ENCODE peak calls at places on chromosome X, in nine cellular contexts. One of them, this sample, is unnamed.

GRCh38 chrX:133654801-133655200 is 239.5 kb upstream of the GPC4 start:
- DNase-seq in activated naive CD4-positive, alpha-beta T cell: no peak
- DNase-seq in NCI-H774: no peak
- DNase-seq in mesendoderm: no peak
- DNase-seq in hepatocyte: no peak
- DNase-seq in KBM-7: no peak
- DNase-seq in Calu3: no peak
- DNase-seq in NCI-H1105: no peak
- DNase-seq in RWPE1: no peak
- DNase-seq in this sample: no peak

GRCh38 chrX:39096599-39096998 is 295.3 kb downstream of the MID1IP1 start:
- DNase-seq in activated naive CD4-positive, alpha-beta T cell: no peak
- DNase-seq in NCI-H774: no peak
- DNase-seq in mesendoderm: no peak
- DNase-seq in hepatocyte: no peak
- DNase-seq in KBM-7: no peak
- DNase-seq in Calu3: no peak
- DNase-seq in NCI-H1105: no peak
- DNase-seq in RWPE1: no peak
- DNase-seq in this sample: no peak

GRCh38 chrX:151723156-151723760 is 7.4 kb downstream of the FATE1 start:
- DNase-seq in activated naive CD4-positive, alpha-beta T cell: no peak
- DNase-seq in NCI-H774: no peak
- DNase-seq in mesendoderm: peak; percentile 32
- DNase-seq in hepatocyte: no peak
- DNase-seq in KBM-7: no peak
- DNase-seq in Calu3: no peak
- DNase-seq in NCI-H1105: no peak
- DNase-seq in RWPE1: no peak
- DNase-seq in this sample: no peak

GRCh38 chrX:49309401-49309981 is 6.0 kb downstream of the GAGE10 start:
- DNase-seq in activated naive CD4-positive, alpha-beta T cell: no peak
- DNase-seq in NCI-H774: no peak
- DNase-seq in mesendoderm: peak; percentile 77
- DNase-seq in hepatocyte: peak; percentile 22
- DNase-seq in KBM-7: peak; percentile 24
- DNase-seq in Calu3: no peak
- DNase-seq in NCI-H1105: no peak
- DNase-seq in RWPE1: no peak
- DNase-seq in this sample: no peak

GRCh38 chrX:154136627-154137161 is 7.3 kb upstream of the OPN1LW start:
- DNase-seq in activated naive CD4-positive, alpha-beta T cell: peak; percentile 21
- DNase-seq in NCI-H774: peak; percentile 16
- DNase-seq in mesendoderm: peak; percentile 85
- DNase-seq in hepatocyte: peak; percentile 82
- DNase-seq in KBM-7: peak; percentile 90
- DNase-seq in Calu3: peak; percentile 80
- DNase-seq in NCI-H1105: peak; percentile 88
- DNase-seq in RWPE1: peak; percentile 49
- DNase-seq in this sample: peak; percentile 59

GRCh38 chrX:138775501-138775900 is 64.0 kb upstream of the FGF13 start:
- DNase-seq in activated naive CD4-positive, alpha-beta T cell: no peak
- DNase-seq in NCI-H774: no peak
- DNase-seq in mesendoderm: peak; percentile 42
- DNase-seq in hepatocyte: peak; percentile 28
- DNase-seq in KBM-7: peak; percentile 52
- DNase-seq in Calu3: no peak
- DNase-seq in NCI-H1105: no peak
- DNase-seq in RWPE1: peak; percentile 7
- DNase-seq in this sample: no peak

GRCh38 chrX:140817943-140818342 is 108.4 kb downstream of the LINC00632 start:
- DNase-seq in activated naive CD4-positive, alpha-beta T cell: no peak
- DNase-seq in NCI-H774: no peak
- DNase-seq in mesendoderm: peak; percentile 35
- DNase-seq in hepatocyte: peak; percentile 45
- DNase-seq in KBM-7: peak; percentile 12
- DNase-seq in Calu3: no peak
- DNase-seq in NCI-H1105: no peak
- DNase-seq in RWPE1: no peak
- DNase-seq in this sample: no peak

GRCh38 chrX:9595131-9595530 is 130.3 kb downstream of the TBL1X start:
- DNase-seq in activated naive CD4-positive, alpha-beta T cell: no peak
- DNase-seq in NCI-H774: no peak
- DNase-seq in mesendoderm: peak; percentile 44
- DNase-seq in hepatocyte: no peak
- DNase-seq in KBM-7: no peak
- DNase-seq in Calu3: no peak
- DNase-seq in NCI-H1105: no peak
- DNase-seq in RWPE1: no peak
- DNase-seq in this sample: no peak

GRCh38 chrX:130125090-130125489 is 14.8 kb upstream of the ELF4 start:
- DNase-seq in activated naive CD4-positive, alpha-beta T cell: no peak
- DNase-seq in NCI-H774: no peak
- DNase-seq in mesendoderm: no peak
- DNase-seq in hepatocyte: peak; percentile 51
- DNase-seq in KBM-7: no peak
- DNase-seq in Calu3: no peak
- DNase-seq in NCI-H1105: no peak
- DNase-seq in RWPE1: peak; percentile 71
- DNase-seq in this sample: no peak

GRCh38 chrX:32851556-32851955 is 359.8 kb downstream of the DMD start:
- DNase-seq in activated naive CD4-positive, alpha-beta T cell: no peak
- DNase-seq in NCI-H774: no peak
- DNase-seq in mesendoderm: no peak
- DNase-seq in hepatocyte: no peak
- DNase-seq in KBM-7: no peak
- DNase-seq in Calu3: no peak
- DNase-seq in NCI-H1105: no peak
- DNase-seq in RWPE1: no peak
- DNase-seq in this sample: no peak

GRCh38 chrX:47573334-47574095 is 8.7 kb upstream of the TIMP1 start:
- DNase-seq in activated naive CD4-positive, alpha-beta T cell: no peak
- DNase-seq in NCI-H774: no peak
- DNase-seq in mesendoderm: peak; percentile 93
- DNase-seq in hepatocyte: peak; percentile 61
- DNase-seq in KBM-7: peak; percentile 21
- DNase-seq in Calu3: no peak
- DNase-seq in NCI-H1105: no peak
- DNase-seq in RWPE1: peak; percentile 55
- DNase-seq in this sample: no peak

GRCh38 chrX:130108647-130109428 is 1.5 kb downstream of the ELF4 start:
- DNase-seq in activated naive CD4-positive, alpha-beta T cell: no peak
- DNase-seq in NCI-H774: no peak
- DNase-seq in mesendoderm: peak; percentile 62
- DNase-seq in hepatocyte: peak; percentile 46
- DNase-seq in KBM-7: peak; percentile 80
- DNase-seq in Calu3: peak; percentile 46
- DNase-seq in NCI-H1105: peak; percentile 30
- DNase-seq in RWPE1: peak; percentile 44
- DNase-seq in this sample: no peak

GRCh38 chrX:56764153-56764974 is 35.3 kb downstream of the NBDY start:
- DNase-seq in activated naive CD4-positive, alpha-beta T cell: no peak
- DNase-seq in NCI-H774: no peak
- DNase-seq in mesendoderm: peak; percentile 78
- DNase-seq in hepatocyte: peak; percentile 74
- DNase-seq in KBM-7: peak; percentile 94
- DNase-seq in Calu3: peak; percentile 52
- DNase-seq in NCI-H1105: no peak
- DNase-seq in RWPE1: peak; percentile 27
- DNase-seq in this sample: peak; percentile 84

GRCh38 chrX:10549280-10549679 is 71.1 kb downstream of the MID1 start:
- DNase-seq in activated naive CD4-positive, alpha-beta T cell: no peak
- DNase-seq in NCI-H774: no peak
- DNase-seq in mesendoderm: no peak
- DNase-seq in hepatocyte: no peak
- DNase-seq in KBM-7: no peak
- DNase-seq in Calu3: no peak
- DNase-seq in NCI-H1105: peak; percentile 29
- DNase-seq in RWPE1: no peak
- DNase-seq in this sample: no peak

GRCh38 chrX:115689931-115690330 is 129.0 kb downstream of the PLS3 start:
- DNase-seq in activated naive CD4-positive, alpha-beta T cell: no peak
- DNase-seq in NCI-H774: no peak
- DNase-seq in mesendoderm: peak; percentile 48
- DNase-seq in hepatocyte: peak; percentile 9
- DNase-seq in KBM-7: no peak
- DNase-seq in Calu3: no peak
- DNase-seq in NCI-H1105: no peak
- DNase-seq in RWPE1: no peak
- DNase-seq in this sample: no peak

GRCh38 chrX:3435057-3435456 is 88.6 kb upstream of the MXRA5 start:
- DNase-seq in activated naive CD4-positive, alpha-beta T cell: no peak
- DNase-seq in NCI-H774: no peak
- DNase-seq in mesendoderm: no peak
- DNase-seq in hepatocyte: no peak
- DNase-seq in KBM-7: no peak
- DNase-seq in Calu3: no peak
- DNase-seq in NCI-H1105: no peak
- DNase-seq in RWPE1: no peak
- DNase-seq in this sample: no peak

GRCh38 chrX:131633285-131633917 is 89.5 kb downstream of the OR13H1 start:
- DNase-seq in activated naive CD4-positive, alpha-beta T cell: no peak
- DNase-seq in NCI-H774: peak; percentile 59
- DNase-seq in mesendoderm: peak; percentile 61
- DNase-seq in hepatocyte: peak; percentile 76
- DNase-seq in KBM-7: peak; percentile 43
- DNase-seq in Calu3: peak; percentile 55
- DNase-seq in NCI-H1105: peak; percentile 46
- DNase-seq in RWPE1: peak; percentile 12
- DNase-seq in this sample: peak; percentile 61

GRCh38 chrX:48475295-48475694 is 704 bp upstream of the FTSJ1 start:
- DNase-seq in activated naive CD4-positive, alpha-beta T cell: no peak
- DNase-seq in NCI-H774: no peak
- DNase-seq in mesendoderm: peak; percentile 12
- DNase-seq in hepatocyte: no peak
- DNase-seq in KBM-7: no peak
- DNase-seq in Calu3: peak; percentile 31
- DNase-seq in NCI-H1105: no peak
- DNase-seq in RWPE1: no peak
- DNase-seq in this sample: no peak

GRCh38 chrX:22122510-22122909 is 90.4 kb downstream of the PHEX start:
- DNase-seq in activated naive CD4-positive, alpha-beta T cell: no peak
- DNase-seq in NCI-H774: no peak
- DNase-seq in mesendoderm: no peak
- DNase-seq in hepatocyte: no peak
- DNase-seq in KBM-7: no peak
- DNase-seq in Calu3: no peak
- DNase-seq in NCI-H1105: no peak
- DNase-seq in RWPE1: peak; percentile 69
- DNase-seq in this sample: no peak

GRCh38 chrX:21963226-21963625 is 22.7 kb downstream of the SMS start:
- DNase-seq in activated naive CD4-positive, alpha-beta T cell: no peak
- DNase-seq in NCI-H774: no peak
- DNase-seq in mesendoderm: no peak
- DNase-seq in hepatocyte: no peak
- DNase-seq in KBM-7: no peak
- DNase-seq in Calu3: no peak
- DNase-seq in NCI-H1105: no peak
- DNase-seq in RWPE1: no peak
- DNase-seq in this sample: no peak

GRCh38 chrX:141468940-141469339 is 115.6 kb downstream of the SPANXA1 start:
- DNase-seq in activated naive CD4-positive, alpha-beta T cell: no peak
- DNase-seq in NCI-H774: no peak
- DNase-seq in mesendoderm: no peak
- DNase-seq in hepatocyte: no peak
- DNase-seq in KBM-7: no peak
- DNase-seq in Calu3: no peak
- DNase-seq in NCI-H1105: no peak
- DNase-seq in RWPE1: peak; percentile 23
- DNase-seq in this sample: no peak

GRCh38 chrX:72716766-72717165 is 2.7 kb upstream of the PHKA1 start:
- DNase-seq in activated naive CD4-positive, alpha-beta T cell: no peak
- DNase-seq in NCI-H774: no peak
- DNase-seq in mesendoderm: no peak
- DNase-seq in hepatocyte: no peak
- DNase-seq in KBM-7: no peak
- DNase-seq in Calu3: no peak
- DNase-seq in NCI-H1105: no peak
- DNase-seq in RWPE1: no peak
- DNase-seq in this sample: no peak

GRCh38 chrX:131677655-131678628 is 134.1 kb downstream of the OR13H1 start:
- DNase-seq in activated naive CD4-positive, alpha-beta T cell: no peak
- DNase-seq in NCI-H774: peak; percentile 19
- DNase-seq in mesendoderm: peak; percentile 54
- DNase-seq in hepatocyte: peak; percentile 52
- DNase-seq in KBM-7: peak; percentile 52
- DNase-seq in Calu3: peak; percentile 50
- DNase-seq in NCI-H1105: peak; percentile 21
- DNase-seq in RWPE1: peak; percentile 48
- DNase-seq in this sample: peak; percentile 14

GRCh38 chrX:77917294-77917933 is 6.9 kb downstream of the ATP7A start:
- DNase-seq in activated naive CD4-positive, alpha-beta T cell: no peak
- DNase-seq in NCI-H774: no peak
- DNase-seq in mesendoderm: no peak
- DNase-seq in hepatocyte: no peak
- DNase-seq in KBM-7: no peak
- DNase-seq in Calu3: no peak
- DNase-seq in NCI-H1105: no peak
- DNase-seq in RWPE1: no peak
- DNase-seq in this sample: no peak

GRCh38 chrX:39551748-39552147 is 546.0 kb downstream of the BCOR start:
- DNase-seq in activated naive CD4-positive, alpha-beta T cell: no peak
- DNase-seq in NCI-H774: no peak
- DNase-seq in mesendoderm: no peak
- DNase-seq in hepatocyte: no peak
- DNase-seq in KBM-7: no peak
- DNase-seq in Calu3: no peak
- DNase-seq in NCI-H1105: no peak
- DNase-seq in RWPE1: no peak
- DNase-seq in this sample: no peak

GRCh38 chrX:153881281-153881680 is 4.7 kb downstream of the L1CAM start:
- DNase-seq in activated naive CD4-positive, alpha-beta T cell: no peak
- DNase-seq in NCI-H774: no peak
- DNase-seq in mesendoderm: no peak
- DNase-seq in hepatocyte: no peak
- DNase-seq in KBM-7: no peak
- DNase-seq in Calu3: no peak
- DNase-seq in NCI-H1105: no peak
- DNase-seq in RWPE1: no peak
- DNase-seq in this sample: no peak